ENCODE peak calls at places on chromosomes 16 and 17, in five cellular contexts. One of them, this sample, is unnamed.

GRCh38 chr16:68166264-68166663 is 69.7 kb downstream of the ESRP2 start:
- DNase-seq in uterus: no peak
- DNase-seq in gastrocnemius medialis: no peak
- DNase-seq in esophagus muscularis mucosa: no peak
- DNase-seq in right lobe of liver: no peak
- DNase-seq in this sample: no peak

GRCh38 chr17:18321309-18321708 is 6.2 kb downstream of the SMCR8 start:
- DNase-seq in uterus: no peak
- DNase-seq in gastrocnemius medialis: no peak
- DNase-seq in esophagus muscularis mucosa: no peak
- DNase-seq in right lobe of liver: no peak
- DNase-seq in this sample: no peak

GRCh38 chr17:44826123-44826790 is 3.8 kb downstream of the GJC1 start:
- DNase-seq in uterus: no peak
- DNase-seq in gastrocnemius medialis: no peak
- DNase-seq in esophagus muscularis mucosa: no peak
- DNase-seq in right lobe of liver: no peak
- DNase-seq in this sample: no peak

GRCh38 chr17:30379303-30380105 is 777 bp downstream of the CPD start:
- DNase-seq in uterus: peak; percentile 25
- DNase-seq in gastrocnemius medialis: no peak
- DNase-seq in esophagus muscularis mucosa: no peak
- DNase-seq in right lobe of liver: peak; percentile 55
- DNase-seq in this sample: no peak

GRCh38 chr16:4768549-4769305 is 1.8 kb upstream of the ZNF500 start:
- DNase-seq in uterus: peak; percentile 96
- DNase-seq in gastrocnemius medialis: peak; percentile 93
- DNase-seq in esophagus muscularis mucosa: peak; percentile 100
- DNase-seq in right lobe of liver: peak; percentile 95
- DNase-seq in this sample: peak; percentile 68

GRCh38 chr16:81457326-81458133 is 12.9 kb downstream of the CMIP start:
- DNase-seq in uterus: no peak
- DNase-seq in gastrocnemius medialis: no peak
- DNase-seq in esophagus muscularis mucosa: no peak
- DNase-seq in right lobe of liver: peak; percentile 76
- DNase-seq in this sample: no peak

GRCh38 chr16:88466175-88466862 is 13.2 kb downstream of the ZFPM1 start:
- DNase-seq in uterus: no peak
- DNase-seq in gastrocnemius medialis: no peak
- DNase-seq in esophagus muscularis mucosa: no peak
- DNase-seq in right lobe of liver: no peak
- DNase-seq in this sample: no peak

GRCh38 chr17:36592316-36592710 is 634 bp downstream of the DHRS11 start:
- DNase-seq in uterus: no peak
- DNase-seq in gastrocnemius medialis: no peak
- DNase-seq in esophagus muscularis mucosa: no peak
- DNase-seq in right lobe of liver: peak; percentile 40
- DNase-seq in this sample: no peak

GRCh38 chr17:39110435-39111136 is 40.9 kb downstream of the PLXDC1 start:
- DNase-seq in uterus: no peak
- DNase-seq in gastrocnemius medialis: no peak
- DNase-seq in esophagus muscularis mucosa: no peak
- DNase-seq in right lobe of liver: peak; percentile 84
- DNase-seq in this sample: no peak

GRCh38 chr16:86565181-86565631 is 1.4 kb upstream of the FOXC2 start:
- DNase-seq in uterus: no peak
- DNase-seq in gastrocnemius medialis: no peak
- DNase-seq in esophagus muscularis mucosa: no peak
- DNase-seq in right lobe of liver: no peak
- DNase-seq in this sample: no peak

GRCh38 chr17:17711708-17712141 is 30.5 kb downstream of the RAI1 start:
- DNase-seq in uterus: no peak
- DNase-seq in gastrocnemius medialis: no peak
- DNase-seq in esophagus muscularis mucosa: no peak
- DNase-seq in right lobe of liver: no peak
- DNase-seq in this sample: no peak

GRCh38 chr17:66152756-66153155 is 39.2 kb downstream of the CEP112 start:
- DNase-seq in uterus: no peak
- DNase-seq in gastrocnemius medialis: no peak
- DNase-seq in esophagus muscularis mucosa: no peak
- DNase-seq in right lobe of liver: no peak
- DNase-seq in this sample: no peak

GRCh38 chr17:79572136-79572915 is 38.5 kb downstream of the RBFOX3 start:
- DNase-seq in uterus: no peak
- DNase-seq in gastrocnemius medialis: no peak
- DNase-seq in esophagus muscularis mucosa: no peak
- DNase-seq in right lobe of liver: no peak
- DNase-seq in this sample: no peak

GRCh38 chr17:78272181-78272913 is 40.9 kb downstream of the TMEM235 start:
- DNase-seq in uterus: no peak
- DNase-seq in gastrocnemius medialis: peak; percentile 27
- DNase-seq in esophagus muscularis mucosa: no peak
- DNase-seq in right lobe of liver: peak; percentile 62
- DNase-seq in this sample: no peak

GRCh38 chr17:50547736-50548083 is 736 bp downstream of the SPATA20 start:
- DNase-seq in uterus: no peak
- DNase-seq in gastrocnemius medialis: no peak
- DNase-seq in esophagus muscularis mucosa: no peak
- DNase-seq in right lobe of liver: peak; percentile 38
- DNase-seq in this sample: no peak
- TF ChIP-seq POLR2A in uterus: no peak
- TF ChIP-seq POLR2A in gastrocnemius medialis: no peak
- TF ChIP-seq POLR2A in esophagus muscularis mucosa: no peak
- TF ChIP-seq POLR2A in right lobe of liver: no peak
- TF ChIP-seq POLR2A in this sample: no peak

GRCh38 chr16:27111486-27111885 is 44.8 kb downstream of the C16orf82 start:
- DNase-seq in uterus: no peak
- DNase-seq in gastrocnemius medialis: no peak
- DNase-seq in esophagus muscularis mucosa: no peak
- DNase-seq in right lobe of liver: no peak
- DNase-seq in this sample: no peak
- H3K4me1 ChIP-seq in uterus: no peaks in the 10 kb centered on the region
- H3K4me1 ChIP-seq in gastrocnemius medialis: peaks cover 5% of the 10 kb centered on the region
- H3K4me1 ChIP-seq in esophagus muscularis mucosa: peaks cover 17% of the 10 kb centered on the region
- H3K4me1 ChIP-seq in right lobe of liver: no peaks in the 10 kb centered on the region
- H3K4me1 ChIP-seq in this sample: no peaks in the 10 kb centered on the region

DNA sequence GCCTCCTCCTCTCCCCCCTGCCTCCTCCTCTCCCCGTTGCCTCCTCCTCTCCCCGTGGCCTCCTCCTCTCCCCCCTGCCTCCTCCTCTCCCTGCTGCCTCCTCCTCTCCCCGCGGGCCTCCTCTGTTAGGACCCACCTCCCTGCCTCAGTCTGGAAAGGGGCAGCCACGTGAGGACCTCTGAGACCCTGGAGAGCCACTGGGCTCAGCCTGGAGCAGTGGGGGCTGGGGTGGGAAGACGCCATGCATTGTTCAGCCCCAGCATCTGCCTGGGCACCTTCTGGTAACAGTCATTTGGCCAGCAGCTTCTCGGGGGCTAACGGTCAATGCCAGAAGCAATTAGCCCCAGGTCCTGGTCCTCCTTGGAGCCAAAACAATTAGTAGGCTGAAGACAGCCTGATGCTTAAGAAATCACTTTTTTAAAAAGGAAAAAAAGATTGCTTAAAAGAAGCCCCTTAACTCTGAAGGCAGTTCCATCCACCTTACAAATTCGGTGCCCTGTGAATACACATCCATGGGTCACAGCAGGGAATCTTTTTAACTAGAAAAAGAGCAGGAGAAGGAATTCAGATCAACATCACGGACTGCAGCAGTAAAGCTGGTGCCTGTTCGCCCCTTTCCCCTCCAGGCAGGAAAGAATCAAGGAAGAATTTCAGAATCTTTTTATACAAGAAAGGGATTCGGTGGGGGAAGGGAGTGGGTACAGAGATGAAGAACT is 29.8 kb downstream of the NXN start:
- DNase-seq in uterus: no peak
- DNase-seq in gastrocnemius medialis: no peak
- DNase-seq in esophagus muscularis mucosa: no peak
- DNase-seq in right lobe of liver: no peak
- DNase-seq in this sample: no peak
- TF ChIP-seq POLR2A in uterus: no peak
- TF ChIP-seq POLR2A in gastrocnemius medialis: no peak
- TF ChIP-seq POLR2A in esophagus muscularis mucosa: no peak
- TF ChIP-seq POLR2A in right lobe of liver: no peak
- TF ChIP-seq POLR2A in this sample: no peak

GRCh38 chr17:33602981-33603380 is 309.9 kb upstream of the ASIC2 start:
- DNase-seq in uterus: no peak
- DNase-seq in gastrocnemius medialis: no peak
- DNase-seq in esophagus muscularis mucosa: no peak
- DNase-seq in right lobe of liver: no peak
- DNase-seq in this sample: no peak
- H3K4me1 ChIP-seq in uterus: no peaks in the 10 kb centered on the region
- H3K4me1 ChIP-seq in gastrocnemius medialis: no peaks in the 10 kb centered on the region
- H3K4me1 ChIP-seq in esophagus muscularis mucosa: no peaks in the 10 kb centered on the region
- H3K4me1 ChIP-seq in right lobe of liver: no peaks in the 10 kb centered on the region
- H3K4me1 ChIP-seq in this sample: no peaks in the 10 kb centered on the region

GRCh38 chr16:2816751-2817495 is at the start of gene PRSS21:
- DNase-seq in uterus: no peak
- DNase-seq in gastrocnemius medialis: no peak
- DNase-seq in esophagus muscularis mucosa: no peak
- DNase-seq in right lobe of liver: no peak
- DNase-seq in this sample: no peak
- TF ChIP-seq POLR2A in uterus: no peak
- TF ChIP-seq POLR2A in gastrocnemius medialis: no peak
- TF ChIP-seq POLR2A in esophagus muscularis mucosa: no peak
- TF ChIP-seq POLR2A in right lobe of liver: no peak
- TF ChIP-seq POLR2A in this sample: no peak

DNA sequence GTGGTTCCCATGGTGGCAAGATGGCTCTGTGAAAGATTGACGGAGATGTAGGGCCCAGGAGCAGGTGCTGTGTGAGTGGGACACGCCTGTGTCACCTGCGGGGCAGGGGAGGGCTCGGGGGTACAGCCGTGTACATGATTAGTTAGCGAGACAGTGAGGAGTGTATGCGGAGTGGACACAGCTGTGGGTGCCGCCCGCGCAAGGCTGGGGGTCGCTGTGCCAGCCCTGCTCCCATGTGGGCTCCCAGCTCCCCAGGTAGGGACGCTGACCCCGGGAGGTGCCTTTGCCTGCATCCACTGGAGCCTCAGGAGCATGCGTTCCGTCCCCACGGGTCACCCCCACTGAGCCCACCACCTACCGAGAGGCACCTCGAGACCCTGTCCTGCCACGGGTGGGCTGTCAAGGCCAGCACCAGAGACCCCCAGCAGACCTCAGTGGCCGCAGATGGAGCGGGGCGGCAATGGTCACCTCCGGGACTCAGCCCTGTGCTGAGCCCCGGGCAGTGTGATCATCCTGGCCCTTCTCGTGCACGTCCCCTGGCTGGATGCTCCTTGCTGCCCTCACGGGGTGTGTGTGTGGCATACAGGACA is 7.4 kb downstream of the CAPN15 start:
- DNase-seq in uterus: no peak
- DNase-seq in gastrocnemius medialis: peak; percentile 88
- DNase-seq in esophagus muscularis mucosa: no peak
- DNase-seq in right lobe of liver: no peak
- DNase-seq in this sample: no peak
- H3K4me1 ChIP-seq in uterus: peaks cover 2% of the 10 kb centered on the region
- H3K4me1 ChIP-seq in gastrocnemius medialis: peaks cover 34% of the 10 kb centered on the region
- H3K4me1 ChIP-seq in esophagus muscularis mucosa: peaks cover 37% of the 10 kb centered on the region
- H3K4me1 ChIP-seq in right lobe of liver: no peaks in the 10 kb centered on the region
- H3K4me1 ChIP-seq in this sample: peaks cover 14% of the 10 kb centered on the region